ENCODE peak calls at places on chromosomes 12 and 14, in four cellular contexts. Q is colonic mucosa, S is SK-N-SH, Z is A673. O is an unnamed sample.

GRCh38 chr14:71594828-71595227 is 337.4 kb upstream of the RGS6 start:
- DNase-seq in Z (no peak), S (no peak), Q (no peak), O (no peak)

GRCh38 chr12:25971675-25972035 is 13.2 kb downstream of the RASSF8 start:
- DNase-seq in Z (no peak), S (no peak), Q (no peak), O (no peak)

GRCh38 chr12:3885179-3886094 is 12.2 kb upstream of the PARP11 start:
- DNase-seq in Z (peak), S (peak), Q (peak), O (peak)

GRCh38 chr12:124554429-124555029 is 12.9 kb downstream of the NCOR2 start:
- DNase-seq in Z (no peak), Q (no peak), S (no peak), O (no peak)

GRCh38 chr14:58864751-58865519 is 227.2 kb downstream of the DACT1 start:
- DNase-seq in Z (peak), S (peak), Q (no peak), O (peak)

GRCh38 chr12:22271036-22271435 is 63.5 kb downstream of the ST8SIA1 start:
- DNase-seq in Q (no peak), Z (no peak), S (no peak), O (peak)

GRCh38 chr14:37246427-37246829 is 48.7 kb downstream of the MIPOL1 start:
- DNase-seq in Q (no peak), S (peak), Z (peak), O (peak)

GRCh38 chr14:49691031-49691430 is 1.9 kb upstream of the KLHDC1 start:
- DNase-seq in Q (no peak), Z (no peak), S (no peak), O (no peak)

GRCh38 chr12:52697058-52697582 is 6.2 kb downstream of the KRT77 start:
- DNase-seq in Q (no peak), Z (no peak), S (no peak), O (no peak)

GRCh38 chr12:666766-667308 is 3.6 kb upstream of the NINJ2 start:
- DNase-seq in S (no peak), Q (no peak), Z (peak), O (no peak)

GRCh38 chr12:1691123-1692007 is 495 bp downstream of the ADIPOR2 start:
- DNase-seq in Z (peak), Q (peak), S (no peak), O (no peak)

GRCh38 chr12:49671051-49671765 is 36.0 kb downstream of the FMNL3 start:
- DNase-seq in Q (no peak), Z (no peak), S (no peak), O (no peak)

GRCh38 chr12:49672351-49673181 is 34.6 kb downstream of the FMNL3 start:
- DNase-seq in S (no peak), Z (no peak), Q (no peak), O (no peak)

GRCh38 chr12:49675137-49675536 is 32.1 kb downstream of the FMNL3 start:
- DNase-seq in S (no peak), Q (no peak), Z (no peak), O (no peak)

GRCh38 chr12:49674318-49674985 is 32.8 kb downstream of the FMNL3 start:
- DNase-seq in S (no peak), Z (no peak), Q (no peak), O (no peak)

GRCh38 chr12:49673446-49674317 is 33.5 kb downstream of the FMNL3 start:
- DNase-seq in S (peak), Q (peak), Z (no peak), O (peak)
- TF ChIP-seq CTCF in S (peak), Q (peak), Z (no peak), O (peak)

GRCh38 chr12:116818341-116818856 is 62.8 kb downstream of the HRK start:
- DNase-seq in Z (peak), Q (peak), S (peak), O (no peak)

GRCh38 chr12:116813271-116814041 is 67.8 kb downstream of the HRK start:
- DNase-seq in S (no peak), Q (no peak), Z (no peak), O (no peak)

GRCh38 chr12:116820077-116820656 is 61.1 kb downstream of the HRK start:
- DNase-seq in S (no peak), Q (no peak), Z (no peak), O (no peak)

GRCh38 chr12:116821291-116821690 is 60.0 kb downstream of the HRK start:
- DNase-seq in Q (no peak), Z (no peak), S (no peak), O (no peak)

GRCh38 chr12:116818948-116819832 is 62.1 kb downstream of the HRK start:
- DNase-seq in S (peak), Q (peak), Z (peak), O (peak)
- TF ChIP-seq CTCF in S (no peak), Q (no peak), Z (no peak), O (no peak)

GRCh38 chr12:119157528-119157927 is 21.2 kb upstream of the HSPB8 start:
- DNase-seq in Z (no peak), Q (no peak), S (no peak), O (no peak)

GRCh38 chr12:119154435-119154818 is 24.3 kb upstream of the HSPB8 start:
- DNase-seq in Z (peak), Q (no peak), S (peak), O (no peak)

GRCh38 chr12:119153477-119154434 is 25.0 kb upstream of the HSPB8 start:
- DNase-seq in Q (peak), Z (peak), S (no peak), O (no peak)

GRCh38 chr12:119158004-119158776 is 20.5 kb upstream of the HSPB8 start:
- DNase-seq in S (no peak), Q (no peak), Z (no peak), O (no peak)

DNA sequence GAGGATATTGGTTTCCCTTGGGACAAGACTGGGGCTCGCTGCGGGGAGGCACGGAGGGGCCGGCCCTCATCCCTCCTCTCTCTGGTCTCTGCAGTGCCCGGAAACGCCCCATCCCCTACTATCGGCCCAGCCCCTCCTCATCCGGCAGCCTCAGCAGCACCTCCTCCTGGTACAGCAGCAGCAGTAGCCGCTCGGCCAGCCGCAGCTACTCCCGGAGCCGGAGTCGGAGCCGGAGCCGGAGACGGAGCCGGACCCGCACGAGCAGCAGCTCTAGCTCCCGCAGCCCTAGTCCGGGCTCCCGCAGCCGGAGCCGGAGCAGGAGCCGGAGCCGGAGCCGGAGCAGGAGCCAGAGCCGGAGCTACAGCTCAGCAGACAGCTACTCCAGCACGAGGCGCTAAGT is 22.3 kb upstream of the HSPB8 start:
- DNase-seq in Q (no peak), S (peak), Z (no peak), O (no peak)
- TF ChIP-seq CTCF in Q (no peak), S (no peak), Z (peak), O (no peak)

GRCh38 chr14:70192915-70193314 is 4.2 kb upstream of the SLC8A3 start:
- DNase-seq in S (peak), Z (no peak), Q (no peak), O (no peak)
- TF ChIP-seq CTCF in S (no peak), Z (no peak), Q (no peak), O (no peak)

GRCh38 chr14:102213984-102214658 is 74.4 kb downstream of the WDR20 start:
- DNase-seq in S (no peak), Q (no peak), Z (no peak), O (no peak)
- TF ChIP-seq CTCF in S (peak), Q (no peak), Z (peak), O (peak)

GRCh38 chr12:69947922-69948321 is 122.9 kb downstream of the MYRFL start:
- DNase-seq in Q (no peak), Z (peak), S (no peak), O (no peak)
- TF ChIP-seq CTCF in Q (no peak), Z (no peak), S (no peak), O (no peak)

GRCh38 chr14:64760916-64761315 is 56.7 kb downstream of the PLEKHG3 start:
- DNase-seq in Q (no peak), Z (no peak), S (no peak), O (no peak)
- TF ChIP-seq CTCF in Q (no peak), Z (no peak), S (no peak), O (no peak)